ENCODE peak calls at places on chromosomes 4 and X, in six cellular contexts. Z is glutamatergic neuron, Q is fibroblast of the aortic adventitia, E is lower leg skin, P is nephron progenitor cell, K is GM23338. M is an unnamed sample.

GRCh38 chr4:47499705-47500104 is 14.6 kb downstream of the ATP10D start:
- DNase-seq in P (no peak), Z (no peak), K (no peak), Q (no peak), E (no peak), M (no peak)

GRCh38 chr4:70236125-70236524 is 6.3 kb upstream of the CSN3 start:
- DNase-seq in Q (no peak), Z (no peak), K (no peak), E (no peak), P (no peak), M (no peak)

GRCh38 chrX:24619647-24620046 is 27.5 kb downstream of the PCYT1B start:
- DNase-seq in Z (peak), K (no peak), P (no peak), Q (peak), E (peak), M (no peak)

GRCh38 chr4:159551268-159551667 is 448.4 kb downstream of the RAPGEF2 start:
- DNase-seq in K (no peak), E (no peak), Q (peak), Z (no peak), P (no peak), M (no peak)

GRCh38 chrX:119942831-119943184 is 743 bp downstream of the NKAP start:
- DNase-seq in Z (no peak), P (no peak), Q (no peak), K (no peak), E (no peak), M (no peak)

GRCh38 chrX:33307954-33308353 is 96.6 kb upstream of the DMD start:
- DNase-seq in Q (peak), Z (no peak), K (no peak), P (no peak), E (no peak), M (no peak)

GRCh38 chr4:38512840-38513239 is 151.2 kb upstream of the KLF3 start:
- DNase-seq in P (no peak), Q (no peak), Z (no peak), E (no peak), K (peak), M (no peak)

GRCh38 chr4:158172558-158173258 is at the start of gene GASK1B:
- DNase-seq in E (peak), K (peak), Q (peak), P (peak), Z (no peak), M (no peak)

GRCh38 chrX:72180539-72180938 is 1.0 kb upstream of the PIN4 start:
- DNase-seq in Q (no peak), P (no peak), E (no peak), Z (no peak), K (no peak), M (no peak)

GRCh38 chrX:65894138-65894537 is 145.7 kb downstream of the VSIG4 start:
- DNase-seq in E (no peak), P (no peak), Q (no peak), K (no peak), Z (no peak), M (no peak)

GRCh38 chr4:141255016-141255415 is 34.3 kb downstream of the ZNF330 start:
- DNase-seq in Z (no peak), E (no peak), P (no peak), Q (no peak), K (no peak), M (no peak)

DNA sequence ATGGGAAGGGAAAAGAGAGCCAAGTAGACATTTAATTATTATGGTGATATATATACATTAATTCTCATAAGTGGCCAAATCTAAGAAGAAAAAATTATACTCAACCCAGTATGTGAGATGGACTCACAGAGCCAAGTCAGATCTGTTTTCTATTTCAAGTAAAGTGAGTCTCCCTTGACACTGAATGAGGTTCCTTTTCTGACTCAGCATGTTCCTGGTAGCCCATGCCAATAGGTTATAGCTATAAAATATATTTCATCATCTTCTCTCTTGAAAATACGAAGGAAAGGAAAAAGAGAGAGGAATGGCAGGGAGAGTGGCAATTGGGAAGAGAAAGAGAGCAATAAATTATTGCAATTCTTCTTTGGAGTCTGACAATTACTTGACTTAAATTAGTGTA is 68.8 kb upstream of the GRIA2 start:
- DNase-seq in E (no peak), Q (peak), P (no peak), K (no peak), Z (no peak), M (no peak)
- TF ChIP-seq CTCF in E (no peak), Q (no peak), P (no peak), K (no peak), Z (no peak), M (no peak)

GRCh38 chr4:165698272-165698671 is 174.8 kb upstream of the TLL1 start:
- DNase-seq in K (no peak), E (no peak), Q (no peak), Z (no peak), P (no peak), M (no peak)

GRCh38 chr4:165700855-165701254 is 172.2 kb upstream of the TLL1 start:
- DNase-seq in E (no peak), P (no peak), K (peak), Z (no peak), Q (no peak), M (no peak)
- TF ChIP-seq CTCF in E (no peak), P (no peak), K (peak), Z (no peak), Q (peak), M (no peak)

GRCh38 chrX:8737883-8738282 is 5.9 kb upstream of the ANOS1 start:
- DNase-seq in P (no peak), K (no peak), Q (no peak), E (no peak), Z (no peak), M (no peak)

GRCh38 chrX:8741981-8742380 is 10.0 kb upstream of the ANOS1 start:
- DNase-seq in P (no peak), Q (no peak), E (no peak), K (no peak), Z (no peak), M (no peak)

GRCh38 chrX:8743126-8743732 is 11.3 kb upstream of the ANOS1 start:
- DNase-seq in Q (peak), E (no peak), P (peak), K (peak), Z (peak), M (peak)

DNA sequence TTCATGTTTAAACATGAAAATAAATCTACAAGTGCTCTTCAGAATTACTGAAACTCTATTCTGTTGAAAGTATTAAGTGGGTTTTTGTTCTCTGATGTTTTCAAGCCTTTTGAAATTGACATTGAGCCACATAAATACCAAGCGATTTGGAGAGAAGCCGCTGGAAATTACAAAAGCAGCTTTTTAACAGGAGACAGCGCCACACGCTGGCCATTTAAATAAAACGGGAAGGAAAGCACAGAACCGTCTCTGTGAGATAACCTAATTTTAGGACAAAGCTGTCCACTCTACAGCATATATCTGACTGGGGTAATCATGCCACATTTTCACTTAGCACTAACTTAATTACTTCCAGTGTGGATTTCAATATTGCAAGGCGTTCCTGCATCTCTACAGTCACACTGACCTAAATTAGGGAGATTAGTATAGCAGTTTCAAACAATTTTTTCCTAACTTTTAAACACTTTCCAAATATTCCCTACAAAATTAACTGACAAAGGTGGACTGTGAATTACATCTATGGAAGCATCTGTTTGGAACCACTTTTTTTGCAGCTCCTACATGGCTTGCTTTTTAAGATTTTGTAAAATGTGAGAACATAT is 6.8 kb upstream of the ANOS1 start:
- DNase-seq in Q (peak), K (peak), E (no peak), Z (peak), P (peak), M (no peak)
- TF ChIP-seq CTCF in Q (peak), K (peak), E (no peak), Z (peak), P (peak), M (no peak)

DNA sequence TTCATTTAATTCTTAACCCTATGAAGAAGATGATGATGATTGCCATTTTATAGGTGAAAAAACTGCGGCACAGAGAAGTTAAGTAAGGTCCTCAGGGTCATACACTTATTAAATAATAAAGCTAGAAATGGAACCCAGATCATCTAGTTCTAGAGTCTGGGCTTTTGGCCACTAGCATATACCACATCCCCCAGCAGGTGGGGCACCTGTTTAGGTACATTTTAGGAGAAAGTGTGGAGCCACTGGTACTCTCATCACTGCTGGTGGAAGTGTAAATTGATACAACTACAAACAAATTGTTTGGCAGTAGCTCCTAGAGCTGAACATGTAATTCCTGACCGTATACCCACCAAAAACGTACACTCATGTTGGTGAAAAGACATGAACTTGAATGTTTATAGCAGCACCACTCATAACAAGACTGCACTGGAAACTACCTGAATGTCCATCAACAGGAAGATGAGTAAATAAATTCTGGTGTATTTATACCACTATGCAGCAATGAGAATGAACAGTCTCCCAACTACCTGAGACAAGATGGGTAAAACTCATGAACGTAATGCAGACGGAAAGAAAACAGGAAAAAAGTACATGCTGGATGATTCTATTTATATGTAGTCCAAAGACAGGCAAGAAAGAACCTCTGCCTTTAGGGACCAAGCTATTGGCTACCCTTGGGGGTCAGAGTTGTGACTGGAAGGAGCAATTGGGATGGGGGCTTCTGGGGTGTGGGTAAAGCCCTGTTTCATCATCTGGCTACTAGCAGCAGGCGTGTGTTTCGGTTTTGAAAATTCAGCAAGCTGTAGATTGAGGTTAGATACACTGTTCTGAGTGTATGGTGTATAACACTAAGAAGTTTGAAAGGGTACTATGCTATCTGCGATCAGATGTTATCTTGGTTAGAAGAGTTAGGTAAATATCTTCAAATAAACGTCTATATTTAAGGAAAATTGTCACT is 72.3 kb upstream of the ADGRG2 start:
- DNase-seq in Z (no peak), Q (no peak), K (no peak), E (no peak), P (no peak), M (no peak)
- TF ChIP-seq CTCF in Z (no peak), Q (no peak), K (no peak), E (no peak), P (no peak), M (no peak)

DNA sequence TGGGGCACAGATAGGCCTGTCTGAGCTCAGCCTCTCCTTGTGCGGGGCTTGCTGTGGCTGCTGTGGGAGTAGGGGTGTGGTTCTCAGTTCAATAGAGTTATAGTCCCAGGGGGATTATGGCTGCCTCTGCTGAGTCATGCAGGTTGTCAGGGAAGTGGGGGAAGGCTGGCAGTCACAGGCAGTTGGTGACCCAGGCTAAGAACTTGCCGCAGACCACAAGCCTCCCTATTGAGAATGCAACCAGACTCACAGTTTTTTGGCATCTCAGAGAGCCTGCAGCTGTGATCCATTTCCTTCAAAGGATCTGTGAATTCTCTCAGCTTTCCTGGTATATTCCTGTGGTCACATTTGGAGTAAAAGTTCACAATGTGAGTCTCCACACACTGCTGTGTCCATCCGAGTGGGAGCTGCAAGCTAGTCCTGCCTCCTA is 364.9 kb downstream of the ZNF674 start:
- DNase-seq in E (no peak), Z (no peak), K (no peak), P (no peak), Q (peak), M (no peak)
- TF ChIP-seq CTCF in E (no peak), Z (no peak), K (no peak), P (no peak), Q (no peak), M (no peak)

GRCh38 chr4:134470544-134470943 is 269.0 kb upstream of the PABPC4L start:
- DNase-seq in Q (no peak), E (no peak), Z (peak), P (no peak), K (peak), M (no peak)
- TF ChIP-seq CTCF in Q (no peak), E (no peak), Z (peak), P (peak), K (peak), M (no peak)

GRCh38 chrX:150036181-150036580 is 97.9 kb upstream of the EOLA2 start:
- DNase-seq in K (no peak), Z (no peak), E (no peak), Q (peak), P (no peak), M (no peak)

GRCh38 chrX:150036641-150037040 is 98.3 kb upstream of the EOLA2 start:
- DNase-seq in Z (no peak), Q (no peak), K (no peak), E (no peak), P (no peak), M (no peak)

GRCh38 chrX:150037041-150037440 is 98.8 kb upstream of the EOLA2 start:
- DNase-seq in Q (no peak), K (no peak), Z (no peak), P (no peak), E (no peak), M (no peak)

GRCh38 chrX:150038977-150039599 is 100.8 kb upstream of the EOLA2 start:
- DNase-seq in K (no peak), E (no peak), Q (no peak), P (no peak), Z (no peak), M (no peak)

DNA sequence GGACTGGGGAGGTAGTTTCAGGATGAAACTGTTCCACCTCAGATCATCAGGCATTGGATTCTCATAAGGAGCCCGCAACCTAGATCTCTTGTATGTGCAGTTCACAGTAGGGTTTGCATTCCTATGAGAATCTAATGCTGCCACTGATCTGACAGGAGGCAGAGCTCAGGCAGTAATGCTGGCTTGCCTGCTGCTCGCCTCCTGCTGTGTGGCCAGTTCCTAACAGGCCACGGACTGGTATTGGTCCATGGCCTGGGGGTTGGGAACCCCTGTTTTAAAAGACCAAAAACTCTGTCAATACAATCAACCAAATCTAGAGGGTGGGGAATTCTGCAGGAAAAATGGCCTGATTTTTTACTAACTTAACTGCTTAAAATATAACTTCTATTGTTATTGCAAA is 100.1 kb upstream of the EOLA2 start:
- DNase-seq in K (no peak), P (no peak), Q (no peak), E (no peak), Z (no peak), M (no peak)
- TF ChIP-seq CTCF in K (no peak), P (no peak), Q (no peak), E (no peak), Z (no peak), M (no peak)

GRCh38 chrX:37644381-37645305 is 40.9 kb upstream of the XK start:
- DNase-seq in E (peak), Z (no peak), P (no peak), K (no peak), Q (no peak), M (no peak)

GRCh38 chrX:37652053-37652452 is 33.5 kb upstream of the XK start:
- DNase-seq in E (no peak), Q (no peak), K (peak), P (no peak), Z (no peak), M (no peak)

GRCh38 chrX:37646254-37646653 is 39.3 kb upstream of the XK start:
- DNase-seq in E (no peak), K (no peak), Q (no peak), P (no peak), Z (no peak), M (no peak)
- TF ChIP-seq CTCF in E (no peak), K (peak), Q (peak), P (no peak), Z (peak), M (no peak)

M was measured in activated B cell treated with CpG ODN at 0.5 μM for 24 hours.